ENCODE peak calls at places on chromosomes 4 and X, in six cellular contexts. One of them, this sample, is unnamed.

GRCh38 chr4:105280338-105280809 is 133.7 kb downstream of the TET2 start:
- DNase-seq in A549: no peak
- DNase-seq in K562: no peak
- DNase-seq in GM12878: no peak
- DNase-seq in HepG2: no peak
- DNase-seq in endothelial cell of umbilical vein: peak
- DNase-seq in this sample: no peak

GRCh38 chr4:91092398-91092955 is 965.3 kb downstream of the CCSER1 start:
- DNase-seq in A549: no peak
- DNase-seq in K562: no peak
- DNase-seq in GM12878: no peak
- DNase-seq in HepG2: no peak
- DNase-seq in endothelial cell of umbilical vein: no peak
- DNase-seq in this sample: no peak

GRCh38 chrX:143027262-143027661 is 1.5 kb downstream of the SPANXN4 start:
- DNase-seq in A549: no peak
- DNase-seq in K562: no peak
- DNase-seq in GM12878: no peak
- DNase-seq in HepG2: no peak
- DNase-seq in endothelial cell of umbilical vein: no peak
- DNase-seq in this sample: no peak

GRCh38 chr4:45160932-45161331 is 434.6 kb upstream of the GNPDA2 start:
- DNase-seq in A549: no peak
- DNase-seq in K562: no peak
- DNase-seq in GM12878: no peak
- DNase-seq in HepG2: no peak
- DNase-seq in endothelial cell of umbilical vein: no peak
- DNase-seq in this sample: no peak

GRCh38 chrX:22021721-22022120 is 10.4 kb upstream of the PHEX start:
- DNase-seq in A549: no peak
- DNase-seq in K562: no peak
- DNase-seq in GM12878: no peak
- DNase-seq in HepG2: no peak
- DNase-seq in endothelial cell of umbilical vein: no peak
- DNase-seq in this sample: no peak

GRCh38 chr4:77145806-77146425 is 11.1 kb upstream of the CCNG2 start:
- DNase-seq in A549: no peak
- DNase-seq in K562: no peak
- DNase-seq in GM12878: no peak
- DNase-seq in HepG2: no peak
- DNase-seq in endothelial cell of umbilical vein: peak
- DNase-seq in this sample: peak

GRCh38 chr4:170278481-170278880 is 188.7 kb upstream of the AADAT start:
- DNase-seq in A549: no peak
- DNase-seq in K562: no peak
- DNase-seq in GM12878: no peak
- DNase-seq in HepG2: no peak
- DNase-seq in endothelial cell of umbilical vein: no peak
- DNase-seq in this sample: no peak

GRCh38 chrX:150547511-150548115 is 20.8 kb upstream of the MTM1 start:
- DNase-seq in A549: peak
- DNase-seq in K562: peak
- DNase-seq in GM12878: no peak
- DNase-seq in HepG2: no peak
- DNase-seq in endothelial cell of umbilical vein: peak
- DNase-seq in this sample: peak

GRCh38 chrX:8879750-8880149 is 78.6 kb upstream of the FAM9A start:
- DNase-seq in A549: peak
- DNase-seq in K562: peak
- DNase-seq in GM12878: no peak
- DNase-seq in HepG2: peak
- DNase-seq in endothelial cell of umbilical vein: peak
- DNase-seq in this sample: peak

GRCh38 chrX:110557864-110558263 is 199.2 kb downstream of the RTL9 start:
- DNase-seq in A549: no peak
- DNase-seq in K562: no peak
- DNase-seq in GM12878: no peak
- DNase-seq in HepG2: no peak
- DNase-seq in endothelial cell of umbilical vein: no peak
- DNase-seq in this sample: no peak

GRCh38 chr4:26861434-26862186 is 969 bp downstream of the STIM2 start:
- DNase-seq in A549: peak
- DNase-seq in K562: peak
- DNase-seq in GM12878: no peak
- DNase-seq in HepG2: peak
- DNase-seq in endothelial cell of umbilical vein: peak
- DNase-seq in this sample: peak

GRCh38 chr4:3241905-3242304 is 7.1 kb upstream of the MSANTD1 start:
- DNase-seq in A549: no peak
- DNase-seq in K562: peak
- DNase-seq in GM12878: no peak
- DNase-seq in HepG2: no peak
- DNase-seq in endothelial cell of umbilical vein: no peak
- DNase-seq in this sample: no peak

GRCh38 chrX:154460326-154460725 is 2.2 kb downstream of the PLXNA3 start:
- DNase-seq in A549: no peak
- DNase-seq in K562: no peak
- DNase-seq in GM12878: no peak
- DNase-seq in HepG2: no peak
- DNase-seq in endothelial cell of umbilical vein: no peak
- DNase-seq in this sample: no peak

GRCh38 chrX:106331606-106332005 is 163.5 kb downstream of the PWWP3B start:
- DNase-seq in A549: no peak
- DNase-seq in K562: no peak
- DNase-seq in GM12878: no peak
- DNase-seq in HepG2: no peak
- DNase-seq in endothelial cell of umbilical vein: no peak
- DNase-seq in this sample: no peak

GRCh38 chrX:136710324-136710951 is 62.5 kb downstream of the CD40LG start:
- DNase-seq in A549: no peak
- DNase-seq in K562: no peak
- DNase-seq in GM12878: no peak
- DNase-seq in HepG2: no peak
- DNase-seq in endothelial cell of umbilical vein: peak
- DNase-seq in this sample: no peak

GRCh38 chr4:184282895-184283654 is 65.4 kb upstream of the ENPP6 start:
- DNase-seq in A549: no peak
- DNase-seq in K562: no peak
- DNase-seq in GM12878: peak
- DNase-seq in HepG2: no peak
- DNase-seq in endothelial cell of umbilical vein: no peak
- DNase-seq in this sample: no peak

GRCh38 chrX:79181401-79181800 is 36.9 kb downstream of the GPR174 start:
- DNase-seq in A549: no peak
- DNase-seq in K562: no peak
- DNase-seq in GM12878: no peak
- DNase-seq in HepG2: no peak
- DNase-seq in endothelial cell of umbilical vein: no peak
- DNase-seq in this sample: no peak

GRCh38 chrX:79170632-79171031 is 26.1 kb downstream of the GPR174 start:
- DNase-seq in A549: no peak
- DNase-seq in K562: no peak
- DNase-seq in GM12878: no peak
- DNase-seq in HepG2: no peak
- DNase-seq in endothelial cell of umbilical vein: no peak
- DNase-seq in this sample: no peak

GRCh38 chrX:79174949-79175644 is 30.6 kb downstream of the GPR174 start:
- DNase-seq in A549: no peak
- DNase-seq in K562: no peak
- DNase-seq in GM12878: no peak
- DNase-seq in HepG2: no peak
- DNase-seq in endothelial cell of umbilical vein: no peak
- DNase-seq in this sample: no peak

DNA sequence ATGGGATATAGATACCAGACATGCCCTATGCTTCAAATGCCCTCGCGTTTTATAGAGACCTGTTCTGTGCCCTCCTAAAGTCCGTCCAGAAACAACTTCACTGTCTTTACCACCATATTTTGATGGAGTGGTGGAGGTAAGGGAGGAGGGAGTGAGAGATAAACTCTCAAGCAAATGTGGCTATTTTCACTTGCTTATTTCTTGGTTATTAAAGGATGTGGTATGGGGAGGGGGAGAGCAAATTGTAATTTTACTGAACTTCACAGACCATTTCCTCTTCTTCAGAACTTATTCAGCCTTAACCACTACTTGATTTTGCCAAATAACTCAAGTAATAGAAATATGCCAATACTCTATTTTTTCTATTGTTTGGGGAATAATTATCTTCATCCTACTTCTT is 31.5 kb downstream of the GPR174 start:
- DNase-seq in A549: no peak
- DNase-seq in K562: no peak
- DNase-seq in GM12878: no peak
- DNase-seq in HepG2: no peak
- DNase-seq in endothelial cell of umbilical vein: no peak
- DNase-seq in this sample: no peak
- TF ChIP-seq MAX in A549: no peak
- TF ChIP-seq MAX in K562: no peak
- TF ChIP-seq MAX in GM12878: no peak
- TF ChIP-seq MAX in HepG2: no peak
- TF ChIP-seq MAX in endothelial cell of umbilical vein: no peak
- TF ChIP-seq MAX in this sample: no peak

GRCh38 chrX:103687073-103687695 is 685 bp upstream of the MORF4L2 start:
- DNase-seq in A549: peak
- DNase-seq in K562: peak
- DNase-seq in GM12878: no peak
- DNase-seq in HepG2: no peak
- DNase-seq in endothelial cell of umbilical vein: no peak
- DNase-seq in this sample: peak
- TF ChIP-seq MYC in A549: peak
- TF ChIP-seq MYC in K562: peak
- TF ChIP-seq MYC in GM12878: no peak
- TF ChIP-seq MYC in HepG2: peak
- TF ChIP-seq MYC in endothelial cell of umbilical vein: no peak
- TF ChIP-seq MYC in this sample: peak

DNA sequence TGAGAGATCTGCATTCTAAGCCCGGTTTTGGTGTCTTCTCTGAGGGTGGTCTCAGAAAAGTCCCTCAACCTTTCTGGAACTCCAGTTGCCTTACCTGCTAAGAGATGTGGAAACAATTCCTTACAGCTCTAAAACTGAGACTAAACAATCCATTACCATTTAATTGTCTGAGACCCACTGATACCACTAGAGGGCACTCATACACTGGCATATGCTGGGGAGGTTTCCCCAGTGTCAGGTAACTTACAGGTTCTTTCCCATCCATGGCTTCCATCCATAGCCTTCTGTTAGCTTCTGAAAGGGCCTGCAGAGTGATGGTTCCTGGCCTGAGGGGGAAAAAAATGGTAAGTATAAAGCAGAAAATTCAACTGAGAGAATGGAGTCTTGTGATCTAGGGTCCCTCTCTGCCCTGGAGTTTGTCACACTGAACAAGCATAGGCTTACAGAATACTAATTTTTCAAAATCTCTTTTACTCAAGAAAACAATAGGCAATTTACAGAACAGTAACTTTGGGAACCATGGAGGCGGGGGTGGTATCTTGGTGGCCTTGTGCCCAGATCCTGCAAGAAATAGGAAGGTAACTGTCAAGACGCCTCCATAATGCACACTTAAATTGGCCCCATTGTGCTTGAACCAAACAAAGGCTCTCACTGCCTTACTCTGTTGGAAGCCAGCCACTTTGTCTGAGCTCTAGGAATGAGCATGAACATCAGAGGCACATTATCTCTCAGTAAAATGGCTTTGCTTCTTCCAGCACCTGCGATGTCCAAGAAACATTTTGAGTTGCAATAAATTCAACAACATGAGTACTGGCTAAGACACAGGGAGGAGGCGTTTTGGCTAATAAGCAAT is 236.1 kb downstream of the OPHN1 start:
- DNase-seq in A549: peak
- DNase-seq in K562: peak
- DNase-seq in GM12878: no peak
- DNase-seq in HepG2: peak
- DNase-seq in endothelial cell of umbilical vein: peak
- DNase-seq in this sample: peak
- H3K4me3 ChIP-seq in A549: no peak
- H3K4me3 ChIP-seq in K562: no peak
- H3K4me3 ChIP-seq in GM12878: no peak
- H3K4me3 ChIP-seq in HepG2: no peak
- H3K4me3 ChIP-seq in endothelial cell of umbilical vein: no peak
- H3K4me3 ChIP-seq in this sample: no peak

GRCh38 chr4:98939892-98940298 is 11.0 kb upstream of the EIF4E start:
- DNase-seq in A549: peak
- DNase-seq in K562: peak
- DNase-seq in GM12878: no peak
- DNase-seq in HepG2: peak
- DNase-seq in endothelial cell of umbilical vein: peak
- DNase-seq in this sample: peak
- TF ChIP-seq MAX in A549: no peak
- TF ChIP-seq MAX in K562: no peak
- TF ChIP-seq MAX in GM12878: no peak
- TF ChIP-seq MAX in HepG2: no peak
- TF ChIP-seq MAX in endothelial cell of umbilical vein: no peak
- TF ChIP-seq MAX in this sample: no peak

DNA sequence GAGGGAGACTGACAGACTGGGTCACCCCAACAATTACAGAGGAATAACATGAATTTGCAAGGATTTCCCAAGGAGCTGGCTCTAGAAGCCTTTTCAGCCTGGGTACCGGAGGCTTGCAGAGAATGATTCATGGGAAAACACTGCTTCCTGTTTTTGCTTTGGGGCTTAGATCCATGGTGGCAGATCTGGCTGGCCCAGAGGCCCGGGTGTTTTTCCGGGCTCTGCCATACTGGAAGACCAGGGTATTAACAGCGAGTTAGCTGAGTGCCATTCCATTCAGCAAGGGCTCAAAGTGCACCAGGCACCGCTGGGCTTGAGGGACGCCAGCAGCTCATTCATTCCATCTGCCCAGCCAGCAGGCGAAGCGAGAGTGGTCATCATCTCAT is 1.3 kb downstream of the WDR1 start:
- DNase-seq in A549: no peak
- DNase-seq in K562: no peak
- DNase-seq in GM12878: no peak
- DNase-seq in HepG2: peak
- DNase-seq in endothelial cell of umbilical vein: peak
- DNase-seq in this sample: peak
- TF ChIP-seq MYC in A549: no peak
- TF ChIP-seq MYC in K562: no peak
- TF ChIP-seq MYC in GM12878: no peak
- TF ChIP-seq MYC in HepG2: peak
- TF ChIP-seq MYC in endothelial cell of umbilical vein: no peak
- TF ChIP-seq MYC in this sample: no peak

DNA sequence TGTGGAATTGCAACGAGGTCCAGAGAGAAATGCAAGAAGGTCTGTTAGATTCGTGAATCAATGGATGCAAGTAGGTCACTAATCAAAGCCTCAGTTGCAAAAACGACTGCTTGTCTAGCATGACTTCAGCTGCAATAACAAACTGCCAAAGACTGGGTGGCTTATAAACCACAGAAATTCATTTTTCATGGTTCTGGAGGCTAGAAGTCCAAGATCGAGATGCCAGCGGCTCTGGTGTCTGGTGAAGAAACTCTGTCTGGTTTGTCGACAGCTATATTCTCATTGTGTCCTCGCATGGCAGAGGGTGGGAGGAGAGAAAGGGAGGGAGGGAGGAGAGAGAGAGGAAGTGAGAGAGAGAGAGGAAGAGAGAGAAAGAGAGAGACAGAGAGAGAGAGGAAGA is 114.7 kb downstream of the MXRA5 start:
- DNase-seq in A549: no peak
- DNase-seq in K562: no peak
- DNase-seq in GM12878: no peak
- DNase-seq in HepG2: no peak
- DNase-seq in endothelial cell of umbilical vein: no peak
- DNase-seq in this sample: no peak
- H3K4me3 ChIP-seq in A549: no peak
- H3K4me3 ChIP-seq in K562: no peak
- H3K4me3 ChIP-seq in GM12878: no peak
- H3K4me3 ChIP-seq in HepG2: no peak
- H3K4me3 ChIP-seq in endothelial cell of umbilical vein: no peak
- H3K4me3 ChIP-seq in this sample: no peak

This sample was measured in NB4.